ENCODE peak calls at places on chromosomes 5 and 9, in nine cellular contexts. One of them, this sample, is unnamed.

GRCh38 chr9:129802833-129803678 is at the start of gene TOR1B:
- DNase-seq in erythroblast: peak
- DNase-seq in right lobe of liver: peak
- DNase-seq in thyroid gland: peak
- DNase-seq in A549: peak
- DNase-seq in transverse colon: peak
- DNase-seq in NB4: peak
- DNase-seq in suprapubic skin: peak
- DNase-seq in Peyer's patch: peak
- DNase-seq in this sample: peak

GRCh38 chr5:98773214-98773463 is 324 bp upstream of the RGMB start:
- DNase-seq in erythroblast: no peak
- DNase-seq in right lobe of liver: no peak
- DNase-seq in thyroid gland: no peak
- DNase-seq in A549: no peak
- DNase-seq in transverse colon: no peak
- DNase-seq in NB4: no peak
- DNase-seq in suprapubic skin: no peak
- DNase-seq in Peyer's patch: no peak
- DNase-seq in this sample: no peak

GRCh38 chr9:35001803-35002502 is 12.4 kb downstream of the DNAJB5 start:
- DNase-seq in erythroblast: no peak
- DNase-seq in right lobe of liver: no peak
- DNase-seq in thyroid gland: no peak
- DNase-seq in A549: no peak
- DNase-seq in transverse colon: no peak
- DNase-seq in NB4: no peak
- DNase-seq in suprapubic skin: no peak
- DNase-seq in Peyer's patch: no peak
- DNase-seq in this sample: no peak

GRCh38 chr9:2230362-2230761 is 215.2 kb downstream of the SMARCA2 start:
- DNase-seq in erythroblast: no peak
- DNase-seq in right lobe of liver: no peak
- DNase-seq in thyroid gland: no peak
- DNase-seq in A549: no peak
- DNase-seq in transverse colon: no peak
- DNase-seq in NB4: no peak
- DNase-seq in suprapubic skin: no peak
- DNase-seq in Peyer's patch: no peak
- DNase-seq in this sample: no peak

GRCh38 chr9:95297316-95297715 is 20.2 kb downstream of the FANCC start:
- DNase-seq in erythroblast: no peak
- DNase-seq in right lobe of liver: no peak
- DNase-seq in thyroid gland: no peak
- DNase-seq in A549: no peak
- DNase-seq in transverse colon: no peak
- DNase-seq in NB4: no peak
- DNase-seq in suprapubic skin: no peak
- DNase-seq in Peyer's patch: no peak
- DNase-seq in this sample: no peak

GRCh38 chr9:93028448-93029006 is 30.0 kb upstream of the SUSD3 start:
- DNase-seq in erythroblast: no peak
- DNase-seq in right lobe of liver: no peak
- DNase-seq in thyroid gland: no peak
- DNase-seq in A549: no peak
- DNase-seq in transverse colon: peak
- DNase-seq in NB4: peak
- DNase-seq in suprapubic skin: no peak
- DNase-seq in Peyer's patch: peak
- DNase-seq in this sample: no peak

GRCh38 chr9:94860678-94861588 is 134.4 kb downstream of the AOPEP start:
- DNase-seq in erythroblast: no peak
- DNase-seq in right lobe of liver: peak
- DNase-seq in thyroid gland: no peak
- DNase-seq in A549: no peak
- DNase-seq in transverse colon: peak
- DNase-seq in NB4: peak
- DNase-seq in suprapubic skin: no peak
- DNase-seq in Peyer's patch: peak
- DNase-seq in this sample: no peak

GRCh38 chr9:108780949-108781734 is 74.6 kb downstream of the ACTL7B start:
- DNase-seq in erythroblast: no peak
- DNase-seq in right lobe of liver: no peak
- DNase-seq in thyroid gland: peak
- DNase-seq in A549: no peak
- DNase-seq in transverse colon: peak
- DNase-seq in NB4: peak
- DNase-seq in suprapubic skin: no peak
- DNase-seq in Peyer's patch: no peak
- DNase-seq in this sample: no peak

GRCh38 chr9:133933426-133934026 is 58.6 kb downstream of the VAV2 start:
- DNase-seq in erythroblast: no peak
- DNase-seq in right lobe of liver: no peak
- DNase-seq in thyroid gland: no peak
- DNase-seq in A549: no peak
- DNase-seq in transverse colon: no peak
- DNase-seq in NB4: no peak
- DNase-seq in suprapubic skin: no peak
- DNase-seq in Peyer's patch: no peak
- DNase-seq in this sample: no peak

GRCh38 chr9:133937120-133937519 is 55.0 kb downstream of the VAV2 start:
- DNase-seq in erythroblast: no peak
- DNase-seq in right lobe of liver: no peak
- DNase-seq in thyroid gland: no peak
- DNase-seq in A549: no peak
- DNase-seq in transverse colon: no peak
- DNase-seq in NB4: no peak
- DNase-seq in suprapubic skin: no peak
- DNase-seq in Peyer's patch: no peak
- DNase-seq in this sample: no peak

GRCh38 chr9:133938086-133938485 is 54.0 kb downstream of the VAV2 start:
- DNase-seq in erythroblast: no peak
- DNase-seq in right lobe of liver: no peak
- DNase-seq in thyroid gland: no peak
- DNase-seq in A549: no peak
- DNase-seq in transverse colon: no peak
- DNase-seq in NB4: no peak
- DNase-seq in suprapubic skin: no peak
- DNase-seq in Peyer's patch: no peak
- DNase-seq in this sample: no peak

GRCh38 chr9:133934512-133935221 is 57.5 kb downstream of the VAV2 start:
- DNase-seq in erythroblast: no peak
- DNase-seq in right lobe of liver: no peak
- DNase-seq in thyroid gland: no peak
- DNase-seq in A549: no peak
- DNase-seq in transverse colon: no peak
- DNase-seq in NB4: no peak
- DNase-seq in suprapubic skin: no peak
- DNase-seq in Peyer's patch: no peak
- DNase-seq in this sample: no peak

DNA sequence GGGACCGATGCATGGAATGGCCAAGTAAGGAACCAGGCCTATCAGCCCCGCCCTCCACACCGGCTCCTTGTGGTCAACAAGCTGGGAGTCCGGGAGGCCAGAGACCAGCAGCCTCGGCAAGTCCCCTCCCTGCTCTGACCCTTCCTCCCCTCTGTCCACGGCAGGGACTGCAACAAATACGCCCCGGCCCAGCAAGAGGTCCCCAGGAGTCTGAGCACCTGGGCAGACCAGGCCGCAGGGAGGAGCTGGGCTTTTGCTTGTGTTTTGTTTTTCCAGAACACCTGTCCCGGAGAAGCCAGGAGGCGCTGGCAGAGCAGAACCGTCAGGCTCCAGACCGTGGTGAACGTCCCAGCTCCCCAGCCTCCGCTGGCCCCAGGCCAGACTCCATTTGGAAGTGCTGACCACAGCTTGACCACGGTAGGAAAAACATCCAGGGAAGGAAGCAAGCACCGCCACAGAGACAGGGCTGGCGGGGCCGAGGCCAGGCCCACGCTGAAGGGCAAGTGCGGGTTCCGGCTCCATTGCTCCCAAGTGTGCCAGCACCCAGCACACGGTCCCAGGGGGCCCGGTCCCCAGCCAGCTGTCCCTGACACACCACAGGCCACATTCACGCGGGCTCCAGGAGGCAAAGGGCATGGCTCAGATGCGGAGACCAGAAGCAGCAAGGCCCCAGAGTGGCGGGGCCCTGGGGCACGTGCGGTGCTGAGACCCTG is 56.6 kb downstream of the VAV2 start:
- DNase-seq in erythroblast: no peak
- DNase-seq in right lobe of liver: peak
- DNase-seq in thyroid gland: peak
- DNase-seq in A549: no peak
- DNase-seq in transverse colon: peak
- DNase-seq in NB4: no peak
- DNase-seq in suprapubic skin: no peak
- DNase-seq in Peyer's patch: no peak
- DNase-seq in this sample: no peak
- TF ChIP-seq POLR2A in erythroblast: no peak
- TF ChIP-seq POLR2A in right lobe of liver: no peak
- TF ChIP-seq POLR2A in thyroid gland: no peak
- TF ChIP-seq POLR2A in A549: no peak
- TF ChIP-seq POLR2A in transverse colon: no peak
- TF ChIP-seq POLR2A in NB4: no peak
- TF ChIP-seq POLR2A in suprapubic skin: no peak
- TF ChIP-seq POLR2A in Peyer's patch: no peak
- TF ChIP-seq POLR2A in this sample: no peak

GRCh38 chr9:134325813-134326753 is at the start of gene RXRA:
- DNase-seq in erythroblast: peak
- DNase-seq in right lobe of liver: peak
- DNase-seq in thyroid gland: peak
- DNase-seq in A549: peak
- DNase-seq in transverse colon: peak
- DNase-seq in NB4: peak
- DNase-seq in suprapubic skin: no peak
- DNase-seq in Peyer's patch: peak
- DNase-seq in this sample: peak
- TF ChIP-seq POLR2A in erythroblast: peak
- TF ChIP-seq POLR2A in right lobe of liver: peak
- TF ChIP-seq POLR2A in thyroid gland: peak
- TF ChIP-seq POLR2A in A549: peak
- TF ChIP-seq POLR2A in transverse colon: peak
- TF ChIP-seq POLR2A in NB4: peak
- TF ChIP-seq POLR2A in suprapubic skin: peak
- TF ChIP-seq POLR2A in Peyer's patch: peak
- TF ChIP-seq POLR2A in this sample: peak

GRCh38 chr9:136118367-136119258 is at the start of gene TMEM250:
- DNase-seq in erythroblast: peak
- DNase-seq in right lobe of liver: peak
- DNase-seq in thyroid gland: peak
- DNase-seq in A549: peak
- DNase-seq in transverse colon: peak
- DNase-seq in NB4: peak
- DNase-seq in suprapubic skin: peak
- DNase-seq in Peyer's patch: peak
- DNase-seq in this sample: peak
- TF ChIP-seq POLR2A in erythroblast: peak
- TF ChIP-seq POLR2A in right lobe of liver: peak
- TF ChIP-seq POLR2A in thyroid gland: peak
- TF ChIP-seq POLR2A in A549: peak
- TF ChIP-seq POLR2A in transverse colon: peak
- TF ChIP-seq POLR2A in NB4: peak
- TF ChIP-seq POLR2A in suprapubic skin: no peak
- TF ChIP-seq POLR2A in Peyer's patch: peak
- TF ChIP-seq POLR2A in this sample: peak

DNA sequence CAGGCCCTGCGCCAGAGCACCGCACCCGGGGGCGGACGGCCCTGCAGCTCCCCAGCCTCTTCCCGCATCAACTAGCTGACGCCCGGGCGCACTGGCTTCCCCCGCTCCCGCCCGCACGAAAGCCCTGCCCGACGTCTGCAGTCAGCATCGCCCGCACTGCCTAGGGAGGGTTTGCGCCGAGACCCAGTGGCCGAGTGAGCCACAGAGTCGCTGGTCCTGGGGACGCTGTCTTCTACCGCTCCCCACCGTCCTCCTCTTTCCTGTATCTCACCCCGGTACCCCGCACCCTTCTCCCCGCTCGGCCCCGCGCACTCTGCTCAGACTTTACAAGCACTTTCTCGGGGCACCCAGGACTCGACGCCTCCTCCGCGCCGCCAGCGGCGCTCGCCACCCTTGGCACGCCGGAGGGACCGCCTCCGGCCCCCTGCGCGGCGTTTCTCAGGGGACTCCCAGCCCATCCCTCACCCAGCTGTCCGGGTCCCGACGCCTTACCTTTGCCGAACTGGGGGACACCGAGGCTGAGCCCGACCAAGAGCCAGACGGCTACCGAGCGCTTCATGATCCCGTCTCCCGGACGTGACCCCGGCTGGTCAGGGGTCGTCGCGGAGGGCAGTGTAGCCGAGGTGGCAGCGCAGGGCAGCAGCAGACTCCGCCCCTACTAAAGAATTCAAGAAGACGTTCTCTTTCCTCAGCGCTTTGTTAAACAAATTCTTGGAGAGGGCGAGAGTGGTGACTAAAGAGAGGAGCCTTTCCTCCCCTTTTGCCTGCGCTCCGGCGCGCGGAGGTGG is 670 bp downstream of the EDIL3 start:
- DNase-seq in erythroblast: peak
- DNase-seq in right lobe of liver: no peak
- DNase-seq in thyroid gland: no peak
- DNase-seq in A549: no peak
- DNase-seq in transverse colon: peak
- DNase-seq in NB4: peak
- DNase-seq in suprapubic skin: no peak
- DNase-seq in Peyer's patch: no peak
- DNase-seq in this sample: peak
- TF ChIP-seq POLR2A in erythroblast: no peak
- TF ChIP-seq POLR2A in right lobe of liver: no peak
- TF ChIP-seq POLR2A in thyroid gland: no peak
- TF ChIP-seq POLR2A in A549: no peak
- TF ChIP-seq POLR2A in transverse colon: peak
- TF ChIP-seq POLR2A in NB4: no peak
- TF ChIP-seq POLR2A in suprapubic skin: no peak
- TF ChIP-seq POLR2A in Peyer's patch: no peak
- TF ChIP-seq POLR2A in this sample: peak

GRCh38 chr9:135960328-135961276 is 571 bp downstream of the UBAC1 start:
- DNase-seq in erythroblast: no peak
- DNase-seq in right lobe of liver: no peak
- DNase-seq in thyroid gland: peak
- DNase-seq in A549: peak
- DNase-seq in transverse colon: peak
- DNase-seq in NB4: peak
- DNase-seq in suprapubic skin: no peak
- DNase-seq in Peyer's patch: no peak
- DNase-seq in this sample: peak

GRCh38 chr9:135959814-135960213 is 1.4 kb downstream of the UBAC1 start:
- DNase-seq in erythroblast: peak
- DNase-seq in right lobe of liver: no peak
- DNase-seq in thyroid gland: no peak
- DNase-seq in A549: no peak
- DNase-seq in transverse colon: no peak
- DNase-seq in NB4: no peak
- DNase-seq in suprapubic skin: no peak
- DNase-seq in Peyer's patch: no peak
- DNase-seq in this sample: no peak

GRCh38 chr9:135957431-135957830 is 3.7 kb downstream of the UBAC1 start:
- DNase-seq in erythroblast: no peak
- DNase-seq in right lobe of liver: no peak
- DNase-seq in thyroid gland: no peak
- DNase-seq in A549: no peak
- DNase-seq in transverse colon: no peak
- DNase-seq in NB4: no peak
- DNase-seq in suprapubic skin: no peak
- DNase-seq in Peyer's patch: no peak
- DNase-seq in this sample: no peak

GRCh38 chr9:135956798-135957166 is 4.4 kb downstream of the UBAC1 start:
- DNase-seq in erythroblast: no peak
- DNase-seq in right lobe of liver: no peak
- DNase-seq in thyroid gland: no peak
- DNase-seq in A549: no peak
- DNase-seq in transverse colon: no peak
- DNase-seq in NB4: no peak
- DNase-seq in suprapubic skin: no peak
- DNase-seq in Peyer's patch: no peak
- DNase-seq in this sample: no peak

GRCh38 chr9:135958485-135958884 is 2.7 kb downstream of the UBAC1 start:
- DNase-seq in erythroblast: peak
- DNase-seq in right lobe of liver: no peak
- DNase-seq in thyroid gland: no peak
- DNase-seq in A549: no peak
- DNase-seq in transverse colon: no peak
- DNase-seq in NB4: no peak
- DNase-seq in suprapubic skin: no peak
- DNase-seq in Peyer's patch: no peak
- DNase-seq in this sample: no peak
- TF ChIP-seq POLR2A in erythroblast: peak
- TF ChIP-seq POLR2A in right lobe of liver: no peak
- TF ChIP-seq POLR2A in thyroid gland: no peak
- TF ChIP-seq POLR2A in A549: no peak
- TF ChIP-seq POLR2A in transverse colon: no peak
- TF ChIP-seq POLR2A in NB4: no peak
- TF ChIP-seq POLR2A in suprapubic skin: no peak
- TF ChIP-seq POLR2A in Peyer's patch: no peak
- TF ChIP-seq POLR2A in this sample: no peak